ENCODE peak calls at places on chromosomes 7 and 10, in four cellular contexts. P, C, B and L are unnamed samples.
A peak's percentile ranks its signal among the peaks of the same experiment; 100 is the strongest.

GRCh38 chr10:73922007-73922863 is 11.3 kb downstream of the PLAU start:
- DNase-seq in B (no peak), C (no peak), P (no peak), L (no peak)

GRCh38 chr10:43225004-43225786 is 41.7 kb downstream of the RASGEF1A start:
- DNase-seq in C (no peak), P (no peak), B (no peak), L (no peak)

GRCh38 chr10:77333610-77334340 is 303.8 kb downstream of the KCNMA1 start:
- DNase-seq in C (no peak), B (no peak), P (no peak), L (peak; percentile 79)

GRCh38 chr7:116582164-116582732 is 57.4 kb downstream of the CAV1 start:
- DNase-seq in B (peak; percentile 60), C (no peak), P (no peak), L (no peak)

GRCh38 chr7:4556868-4557620 is 125.1 kb upstream of the FOXK1 start:
- DNase-seq in C (no peak), B (no peak), P (no peak), L (no peak)

GRCh38 chr10:123009105-123009805 is 449 bp downstream of the ACADSB start:
- DNase-seq in B (peak; percentile 8), P (peak; percentile 24), C (peak; percentile 28), L (peak; percentile 40)

GRCh38 chr7:44063547-44063893 is 1.8 kb downstream of the PGAM2 start:
- DNase-seq in P (no peak), B (no peak), C (no peak), L (no peak)

GRCh38 chr7:123929107-123929506 is 4.1 kb downstream of the SPAM1 start:
- DNase-seq in C (peak; percentile 30), P (no peak), B (no peak), L (peak; percentile 9)

GRCh38 chr10:118374404-118374803 is 32.3 kb upstream of the FAM204A start:
- DNase-seq in C (no peak), P (no peak), B (no peak), L (no peak)

GRCh38 chr10:114024876-114025609 is 18.6 kb upstream of the ADRB1 start:
- DNase-seq in P (no peak), B (peak; percentile 77), C (no peak), L (no peak)
- H3K27me3 ChIP-seq in P (no peaks in the 10 kb centered on the region), B (no peaks in the 10 kb centered on the region), C (no peaks in the 10 kb centered on the region), L (no peaks in the 10 kb centered on the region)

DNA sequence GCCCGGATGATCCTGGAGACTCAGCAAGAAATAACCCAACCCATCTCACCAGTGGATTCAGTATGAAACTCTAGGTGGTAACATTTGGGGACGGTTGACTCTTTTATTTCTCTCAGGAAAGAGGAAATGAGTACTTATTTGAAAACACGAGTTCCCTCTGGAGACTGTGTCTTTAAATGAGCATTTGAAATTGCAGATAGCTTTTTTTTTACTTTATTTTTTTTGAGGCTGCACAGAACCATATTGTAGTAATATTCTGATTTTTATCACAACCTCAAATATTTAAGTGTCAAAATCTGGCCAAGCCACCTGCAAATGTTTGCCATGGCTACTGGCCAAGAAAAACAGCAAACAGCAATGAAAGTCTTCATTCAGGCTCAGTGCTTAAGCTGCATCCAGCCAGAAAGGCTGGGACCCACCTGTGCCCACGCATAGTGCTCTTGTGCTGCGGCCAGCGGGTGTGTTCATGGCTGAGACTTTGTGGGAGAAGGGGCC is 160.8 kb downstream of the CREB5 start:
- DNase-seq in C (peak; percentile 61), B (peak; percentile 61), P (no peak), L (no peak)
- H3K4me3 ChIP-seq in C (no peak overlapping the region), B (no peak overlapping the region), P (no peak overlapping the region), L (no peak overlapping the region)

DNA sequence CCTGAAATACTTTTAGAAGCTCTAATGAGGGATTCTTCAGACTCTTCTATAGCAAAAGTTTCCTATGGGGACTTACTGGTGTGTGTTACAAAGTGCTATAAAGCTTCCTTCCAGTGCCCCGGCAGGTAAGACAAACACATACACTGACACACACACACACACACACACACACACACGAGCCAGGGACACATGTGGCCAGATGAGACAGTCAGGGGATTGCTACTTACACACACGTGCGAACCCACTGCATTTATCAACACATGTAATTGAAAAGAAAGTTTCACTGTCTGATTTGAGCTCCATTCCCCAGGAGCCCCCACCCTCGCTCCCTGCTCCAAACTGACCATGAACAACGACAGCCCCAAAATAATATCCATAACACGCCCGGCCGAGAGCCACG is 119.8 kb downstream of the PRPF18 start:
- DNase-seq in C (no peak), P (no peak), B (no peak), L (no peak)
- H3K4me1 ChIP-seq in C (peaks cover 64% of the 10 kb centered on the region), P (peaks cover 8% of the 10 kb centered on the region), B (peaks cover 17% of the 10 kb centered on the region), L (peaks cover 66% of the 10 kb centered on the region)

GRCh38 chr7:99784007-99784406 is at the start of gene CYP3A4:
- DNase-seq in C (no peak), P (no peak), B (no peak), L (no peak)
- H3K27me3 ChIP-seq in C (no peaks in the 10 kb centered on the region), P (no peaks in the 10 kb centered on the region), B (no peaks in the 10 kb centered on the region), L (no peaks in the 10 kb centered on the region)

GRCh38 chr10:125087191-125087896 is 73.0 kb downstream of the CTBP2 start:
- DNase-seq in C (peak; percentile 25), B (no peak), P (no peak), L (no peak)
- H3K4me3 ChIP-seq in C (no peak overlapping the region), B (no peak overlapping the region), P (no peak overlapping the region), L (no peak overlapping the region)

DNA sequence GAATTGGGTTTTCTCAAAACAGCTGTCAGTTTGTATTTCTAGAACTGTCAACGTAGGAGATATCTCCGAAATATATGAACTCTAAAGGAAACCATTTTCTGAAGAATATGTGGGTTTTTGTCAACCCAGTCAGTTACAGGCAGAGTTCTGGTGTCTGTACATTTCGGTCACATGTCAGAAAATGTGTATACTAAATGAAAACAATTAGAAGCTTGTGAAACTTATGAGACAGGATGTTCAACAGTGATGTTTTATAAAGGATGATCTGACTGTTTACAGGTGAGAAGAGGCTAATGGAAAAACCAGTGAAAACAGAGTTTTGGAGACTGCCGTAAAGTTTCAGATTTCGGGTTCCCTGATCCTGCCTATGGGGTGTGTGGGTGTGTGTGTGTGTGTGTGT is 6.2 kb downstream of the JAZF1 start:
- DNase-seq in P (no peak), C (no peak), B (no peak), L (no peak)
- H3K4me1 ChIP-seq in P (peaks cover 1% of the 10 kb centered on the region), C (peaks cover 42% of the 10 kb centered on the region), B (peaks cover 32% of the 10 kb centered on the region), L (peaks cover 6% of the 10 kb centered on the region)

DNA sequence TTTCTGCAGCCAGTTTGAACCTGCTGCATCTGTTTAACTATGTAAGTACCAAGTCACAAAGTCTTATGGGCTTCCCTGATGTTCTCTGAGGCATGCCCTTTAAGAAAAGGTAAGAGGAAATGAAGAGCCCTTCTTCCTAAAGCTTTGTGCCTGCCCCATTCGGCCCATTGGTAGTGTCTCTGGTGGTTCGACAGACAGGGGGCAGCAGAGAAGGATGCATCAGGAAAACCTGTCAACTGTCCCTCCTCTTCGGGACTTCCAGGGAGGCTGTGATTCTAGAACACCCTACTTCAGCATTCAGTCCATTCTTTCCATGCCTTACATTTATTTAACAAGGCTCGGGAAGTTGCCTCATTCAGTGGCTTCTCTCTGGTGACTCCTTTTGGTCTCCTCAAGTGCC is 1.9 kb upstream of the SFRP4 start:
- DNase-seq in B (no peak), C (no peak), P (no peak), L (no peak)
- H3K27me3 ChIP-seq in B (peaks cover 61% of the 10 kb centered on the region), C (peaks cover 21% of the 10 kb centered on the region), P (no peaks in the 10 kb centered on the region), L (no peaks in the 10 kb centered on the region)

GRCh38 chr7:130794619-130794922 is 60.6 kb upstream of the KLF14 start:
- DNase-seq in B (no peak), P (no peak), C (no peak), L (no peak)
- H3K4me3 ChIP-seq in B (no peak overlapping the region), P (peak overlapping the region; percentile 6), C (no peak overlapping the region), L (no peak overlapping the region)